ENCODE peak calls at places on chromosomes 16 and 17, in nine cellular contexts. D, U, A, Q, X, N, L, H and B are unnamed samples.

GRCh38 chr16:66935319-66936011 is at the start of gene CES2:
- DNase-seq in D (peak), U (no peak), A (peak), Q (peak), X (no peak), N (peak), L (peak), H (peak), B (peak)

GRCh38 chr17:9941305-9941704 is 36.2 kb upstream of the RCVRN start:
- DNase-seq in D (no peak), U (no peak), A (no peak), Q (no peak), X (no peak), N (no peak), L (peak), H (no peak), B (no peak)

GRCh38 chr17:28702752-28703150 is 8.9 kb downstream of the PROCA1 start:
- DNase-seq in D (no peak), U (no peak), A (no peak), Q (no peak), X (no peak), N (no peak), L (no peak), H (no peak), B (no peak)

GRCh38 chr16:73605309-73605708 is 557.4 kb upstream of the ZFHX3 start:
- DNase-seq in D (no peak), U (no peak), A (no peak), Q (no peak), X (no peak), N (no peak), L (no peak), H (no peak), B (no peak)

GRCh38 chr16:55323637-55324490 is at the start of gene IRX6:
- DNase-seq in D (no peak), U (no peak), A (no peak), Q (peak), X (no peak), N (no peak), L (peak), H (no peak), B (no peak)

GRCh38 chr16:69563605-69564580 is 1.9 kb upstream of the NFAT5 start:
- DNase-seq in D (no peak), U (peak), A (no peak), Q (peak), X (peak), N (peak), L (no peak), H (peak), B (no peak)

GRCh38 chr16:53090591-53091507 is 36.1 kb downstream of the CHD9 start:
- DNase-seq in D (peak), U (no peak), A (peak), Q (peak), X (no peak), N (no peak), L (peak), H (peak), B (peak)

GRCh38 chr16:86730597-86730996 is 152.2 kb downstream of the FOXL1 start:
- DNase-seq in D (no peak), U (no peak), A (no peak), Q (no peak), X (no peak), N (no peak), L (no peak), H (no peak), B (no peak)

GRCh38 chr16:4378202-4378666 is 6.6 kb downstream of the VASN start:
- DNase-seq in D (peak), U (no peak), A (no peak), Q (peak), X (no peak), N (no peak), L (peak), H (no peak), B (peak)

GRCh38 chr16:2082171-2082982 is 34.6 kb downstream of the TSC2 start:
- DNase-seq in D (no peak), U (no peak), A (no peak), Q (peak), X (no peak), N (no peak), L (peak), H (no peak), B (no peak)

GRCh38 chr17:3447625-3448024 is 14.0 kb upstream of the OR1E2 start:
- DNase-seq in D (no peak), U (no peak), A (no peak), Q (peak), X (no peak), N (peak), L (no peak), H (peak), B (no peak)

GRCh38 chr16:89018605-89019158 is 41.7 kb upstream of the CBFA2T3 start:
- DNase-seq in D (peak), U (no peak), A (no peak), Q (peak), X (no peak), N (no peak), L (no peak), H (no peak), B (peak)

GRCh38 chr17:8117367-8117979 is 841 bp downstream of the ALOXE3 start:
- DNase-seq in D (no peak), U (no peak), A (no peak), Q (no peak), X (no peak), N (no peak), L (no peak), H (peak), B (no peak)

GRCh38 chr16:87973721-87974120 is 22.5 kb downstream of the BANP start:
- DNase-seq in D (no peak), U (no peak), A (no peak), Q (no peak), X (no peak), N (no peak), L (no peak), H (no peak), B (no peak)

GRCh38 chr17:73718362-73718761 is 74.1 kb upstream of the SDK2 start:
- DNase-seq in D (no peak), U (no peak), A (no peak), Q (no peak), X (no peak), N (no peak), L (no peak), H (no peak), B (no peak)

GRCh38 chr17:6862822-6863221 is 31.3 kb upstream of the TEKT1 start:
- DNase-seq in D (no peak), U (no peak), A (no peak), Q (no peak), X (no peak), N (no peak), L (no peak), H (no peak), B (no peak)

GRCh38 chr17:40363480-40363838 is 1.1 kb downstream of the GJD3 start:
- DNase-seq in D (peak), U (no peak), A (no peak), Q (peak), X (no peak), N (no peak), L (peak), H (peak), B (no peak)

GRCh38 chr17:41760878-41761277 is 25.6 kb downstream of the JUP start:
- DNase-seq in D (no peak), U (no peak), A (no peak), Q (no peak), X (no peak), N (no peak), L (no peak), H (no peak), B (no peak)

GRCh38 chr17:80352991-80353665 is 61.8 kb upstream of the ENDOV start:
- DNase-seq in D (no peak), U (no peak), A (no peak), Q (no peak), X (no peak), N (no peak), L (peak), H (no peak), B (no peak)

GRCh38 chr16:53172517-53172916 is 117.7 kb downstream of the CHD9 start:
- DNase-seq in D (no peak), U (no peak), A (no peak), Q (no peak), X (no peak), N (no peak), L (no peak), H (no peak), B (no peak)

GRCh38 chr16:10579965-10580918 is at the start of gene EMP2:
- DNase-seq in D (peak), U (no peak), A (peak), Q (peak), X (no peak), N (peak), L (peak), H (peak), B (peak)

GRCh38 chr17:76553163-76553908 is 13.5 kb downstream of the PRCD start:
- DNase-seq in D (no peak), U (no peak), A (no peak), Q (no peak), X (no peak), N (no peak), L (peak), H (no peak), B (no peak)

GRCh38 chr16:22757202-22757601 is 56.8 kb upstream of the HS3ST2 start:
- DNase-seq in D (no peak), U (no peak), A (no peak), Q (no peak), X (no peak), N (no peak), L (no peak), H (no peak), B (no peak)

GRCh38 chr16:83470406-83470805 is 337.4 kb upstream of the HSBP1 start:
- DNase-seq in D (no peak), U (no peak), A (peak), Q (no peak), X (no peak), N (no peak), L (no peak), H (peak), B (no peak)

GRCh38 chr17:44614862-44615261 is 41.4 kb upstream of the MEIOC start:
- DNase-seq in D (no peak), U (no peak), A (no peak), Q (no peak), X (no peak), N (no peak), L (no peak), H (no peak), B (peak)

GRCh38 chr16:50834701-50835100 is 92.8 kb downstream of the CYLD start:
- DNase-seq in D (no peak), U (no peak), A (no peak), Q (no peak), X (no peak), N (no peak), L (no peak), H (no peak), B (no peak)

GRCh38 chr17:70205386-70205785 is 36.1 kb downstream of the KCNJ2 start:
- DNase-seq in D (no peak), U (no peak), A (no peak), Q (no peak), X (no peak), N (no peak), L (no peak), H (no peak), B (no peak)

GRCh38 chr16:30950516-30951073 is 1.7 kb downstream of the ORAI3 start:
- DNase-seq in D (no peak), U (no peak), A (no peak), Q (no peak), X (no peak), N (no peak), L (no peak), H (no peak), B (no peak)

GRCh38 chr16:85123891-85124635 is 11.8 kb upstream of the CIBAR2 start:
- DNase-seq in D (peak), U (no peak), A (peak), Q (peak), X (no peak), N (peak), L (peak), H (peak), B (peak)

GRCh38 chr16:11914759-11915643 is 755 bp downstream of the GSPT1 start:
- DNase-seq in D (peak), U (peak), A (no peak), Q (peak), X (peak), N (peak), L (peak), H (peak), B (peak)

GRCh38 chr17:76569607-76570279 is 15.9 kb downstream of the ST6GALNAC2 start:
- DNase-seq in D (peak), U (no peak), A (no peak), Q (no peak), X (no peak), N (peak), L (peak), H (no peak), B (peak)

GRCh38 chr17:55564077-55564476 is 52.8 kb upstream of the SMIM36 start:
- DNase-seq in D (no peak), U (no peak), A (no peak), Q (no peak), X (no peak), N (no peak), L (no peak), H (no peak), B (no peak)

GRCh38 chr16:88876942-88877526 is 10.6 kb upstream of the PABPN1L start:
- DNase-seq in D (no peak), U (no peak), A (no peak), Q (no peak), X (no peak), N (no peak), L (no peak), H (no peak), B (no peak)

GRCh38 chr17:42414782-42415409 is 8.2 kb downstream of the CAVIN1 start:
- DNase-seq in D (no peak), U (peak), A (no peak), Q (no peak), X (peak), N (no peak), L (peak), H (no peak), B (no peak)